ENCODE peak calls at places on chromosomes 2 and 18, in six cellular contexts. S, Q, K, U, E and F are unnamed samples.

GRCh38 chr2:19855528-19856431 is 46.0 kb downstream of the TTC32 start:
- DNase-seq in S (no peak), Q (no peak), K (no peak), U (no peak), E (no peak), F (no peak)

GRCh38 chr18:74819433-74820059 is 221.9 kb downstream of the ZNF407 start:
- DNase-seq in S (peak; percentile 75), Q (no peak), K (no peak), U (peak; percentile 33), E (peak; percentile 34), F (no peak)

GRCh38 chr2:8004250-8004681 is 677.6 kb upstream of the ID2 start:
- DNase-seq in S (no peak), Q (no peak), K (peak; percentile 91), U (peak; percentile 79), E (peak; percentile 78), F (no peak)

GRCh38 chr2:120398961-120399888 is 53.3 kb downstream of the INHBB start:
- DNase-seq in S (no peak), Q (no peak), K (no peak), U (peak; percentile 65), E (no peak), F (no peak)

GRCh38 chr18:3623769-3624545 is 174.0 kb downstream of the TGIF1 start:
- DNase-seq in S (peak; percentile 65), Q (no peak), K (peak; percentile 99), U (peak; percentile 96), E (peak; percentile 99), F (no peak)

GRCh38 chr2:111167238-111168162 is 46.8 kb downstream of the BCL2L11 start:
- DNase-seq in S (no peak), Q (no peak), K (no peak), U (no peak), E (no peak), F (no peak)

GRCh38 chr2:162029287-162029901 is 44.6 kb downstream of the DPP4 start:
- DNase-seq in S (no peak), Q (no peak), K (peak; percentile 53), U (peak; percentile 86), E (peak; percentile 67), F (no peak)

GRCh38 chr18:9898792-9899549 is 13.2 kb downstream of the TXNDC2 start:
- DNase-seq in S (no peak), Q (no peak), K (peak; percentile 32), U (no peak), E (peak; percentile 33), F (no peak)

GRCh38 chr2:100940240-100940639 is 61.8 kb upstream of the RPL31 start:
- DNase-seq in S (no peak), Q (no peak), K (peak; percentile 61), U (no peak), E (no peak), F (no peak)

GRCh38 chr18:76262956-76263955 is 231.8 kb downstream of the ZNF516 start:
- DNase-seq in S (no peak), Q (no peak), K (no peak), U (no peak), E (no peak), F (no peak)

GRCh38 chr18:76258209-76258608 is 236.8 kb downstream of the ZNF516 start:
- DNase-seq in S (no peak), Q (no peak), K (no peak), U (peak; percentile 49), E (no peak), F (no peak)

GRCh38 chr18:76259012-76259568 is 236.0 kb downstream of the ZNF516 start:
- DNase-seq in S (peak; percentile 58), Q (no peak), K (no peak), U (no peak), E (no peak), F (no peak)

GRCh38 chr18:76259726-76260125 is 235.3 kb downstream of the ZNF516 start:
- DNase-seq in S (no peak), Q (no peak), K (no peak), U (no peak), E (no peak), F (no peak)

DNA sequence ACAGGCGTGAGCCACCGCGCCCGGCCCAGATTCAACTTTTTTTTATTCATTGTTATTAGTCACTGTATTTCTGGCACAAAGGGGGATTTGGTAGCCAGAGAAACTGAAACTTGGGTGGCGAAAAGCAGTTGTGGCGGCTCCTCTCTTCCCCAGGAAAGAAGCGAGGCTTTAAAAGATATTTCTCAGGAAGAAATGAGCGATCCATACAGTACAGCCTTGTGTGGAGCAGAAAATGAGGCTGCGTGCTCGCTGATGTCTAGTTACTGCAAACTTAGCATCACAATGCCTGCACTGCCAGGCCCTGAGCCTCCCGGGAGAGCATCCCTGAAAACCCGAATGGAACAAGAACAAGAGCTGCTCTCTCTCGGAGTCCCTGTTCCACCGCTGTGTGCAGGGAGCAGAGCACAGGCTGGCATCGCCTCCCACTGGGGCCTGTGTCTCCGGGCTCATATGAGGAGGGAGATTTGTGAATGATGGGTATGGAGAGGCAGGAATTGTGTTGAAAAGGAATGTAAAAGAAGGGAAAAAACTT is 234.0 kb downstream of the ZNF516 start:
- DNase-seq in S (no peak), Q (no peak), K (no peak), U (no peak), E (no peak), F (no peak)
- H3K4me3 ChIP-seq in S (no peak overlapping the region), Q (no peak overlapping the region), K (no peak overlapping the region), U (no peak overlapping the region), E (no peak overlapping the region), F (no peak overlapping the region)

GRCh38 chr2:217901826-217902225 is 101.0 kb downstream of the TNS1 start:
- DNase-seq in S (no peak), Q (no peak), K (peak; percentile 76), U (no peak), E (peak; percentile 93), F (no peak)

GRCh38 chr2:217901400-217901799 is 101.4 kb downstream of the TNS1 start:
- DNase-seq in S (no peak), Q (no peak), K (no peak), U (no peak), E (no peak), F (no peak)

GRCh38 chr2:217900010-217900779 is 102.6 kb downstream of the TNS1 start:
- DNase-seq in S (no peak), Q (no peak), K (no peak), U (peak; percentile 11), E (no peak), F (no peak)

GRCh38 chr2:217899231-217900009 is 103.4 kb downstream of the TNS1 start:
- DNase-seq in S (peak; percentile 93), Q (no peak), K (peak; percentile 90), U (peak; percentile 78), E (peak; percentile 93), F (no peak)

GRCh38 chr2:217900780-217901360 is 101.9 kb downstream of the TNS1 start:
- DNase-seq in S (no peak), Q (no peak), K (no peak), U (no peak), E (no peak), F (no peak)
- H3K4me3 ChIP-seq in S (no peak overlapping the region), Q (no peak overlapping the region), K (no peak overlapping the region), U (no peak overlapping the region), E (no peak overlapping the region), F (no peak overlapping the region)

GRCh38 chr2:10930731-10931516 is 19.2 kb downstream of the KCNF1 start:
- DNase-seq in S (no peak), Q (no peak), K (peak; percentile 33), U (no peak), E (peak; percentile 5), F (no peak)
- H3K4me3 ChIP-seq in S (no peak overlapping the region), Q (no peak overlapping the region), K (no peak overlapping the region), U (no peak overlapping the region), E (no peak overlapping the region), F (no peak overlapping the region)

GRCh38 chr2:182866095-182866460 is 359 bp downstream of the FRZB start:
- DNase-seq in S (peak; percentile 81), Q (no peak), K (no peak), U (no peak), E (peak; percentile 5), F (no peak)
- H3K4me3 ChIP-seq in S (peak overlapping the region; percentile 60), Q (no peak overlapping the region), K (peak overlapping the region; percentile 60), U (no peak overlapping the region), E (peak overlapping the region; percentile 48), F (no peak overlapping the region)